ENCODE peak calls at places on chromosomes 3 and 15, in six cellular contexts. S is retinal pigment epithelial cell, U is ovary, A is heart left ventricle, H is mesenchymal stem cell, V is astrocyte of the spinal cord. W is an unnamed sample.

GRCh38 chr3:4809970-4810369 is 169.3 kb upstream of the BHLHE40 start:
- DNase-seq in H (no peak), A (no peak), S (no peak), V (no peak), U (no peak), W (no peak)

GRCh38 chr3:46280105-46280797 is 38.0 kb downstream of the CCR3 start:
- DNase-seq in S (peak; percentile 48), V (peak; percentile 28), H (peak; percentile 9), U (no peak), A (no peak), W (no peak)

GRCh38 chr3:127741690-127742089 is 68.9 kb downstream of the ABTB1 start:
- DNase-seq in S (no peak), V (no peak), A (no peak), H (no peak), U (no peak), W (no peak)

GRCh38 chr3:107992976-107993684 is 97.7 kb downstream of the CD47 start:
- DNase-seq in S (no peak), A (no peak), U (no peak), V (no peak), H (peak; percentile 58), W (no peak)

GRCh38 chr3:49844464-49845183 is 11.7 kb downstream of the TRAIP start:
- DNase-seq in V (no peak), U (no peak), S (no peak), H (no peak), A (no peak), W (no peak)

GRCh38 chr3:13158441-13158840 is 85.2 kb upstream of the IQSEC1 start:
- DNase-seq in V (no peak), H (no peak), S (no peak), A (no peak), U (no peak), W (no peak)

GRCh38 chr3:102225407-102226132 is 209.2 kb upstream of the ZPLD1 start:
- DNase-seq in V (peak; percentile 82), S (no peak), U (no peak), A (no peak), H (peak; percentile 77), W (no peak)

GRCh38 chr3:38375488-38376097 is 29.0 kb downstream of the XYLB start:
- DNase-seq in U (no peak), S (no peak), H (no peak), A (no peak), V (no peak), W (no peak)

GRCh38 chr3:126512916-126513650 is 4.5 kb downstream of the UROC1 start:
- DNase-seq in H (no peak), A (no peak), S (no peak), V (no peak), U (no peak), W (peak; percentile 28)

GRCh38 chr3:140359198-140359995 is 318.5 kb upstream of the TRIM42 start:
- DNase-seq in V (no peak), S (no peak), U (no peak), H (no peak), A (no peak), W (no peak)

GRCh38 chr15:31153531-31153930 is 52.0 kb upstream of the TRPM1 start:
- DNase-seq in H (no peak), U (no peak), A (no peak), V (no peak), S (no peak), W (no peak)

GRCh38 chr15:31157644-31158069 is 56.1 kb upstream of the TRPM1 start:
- DNase-seq in V (no peak), A (no peak), S (no peak), H (no peak), U (no peak), W (no peak)

GRCh38 chr15:31156226-31156625 is 54.7 kb upstream of the TRPM1 start:
- DNase-seq in H (no peak), U (no peak), S (no peak), V (no peak), A (no peak), W (no peak)

GRCh38 chr15:31156808-31157207 is 55.3 kb upstream of the TRPM1 start:
- DNase-seq in A (no peak), S (no peak), U (no peak), V (no peak), H (no peak), W (no peak)

DNA sequence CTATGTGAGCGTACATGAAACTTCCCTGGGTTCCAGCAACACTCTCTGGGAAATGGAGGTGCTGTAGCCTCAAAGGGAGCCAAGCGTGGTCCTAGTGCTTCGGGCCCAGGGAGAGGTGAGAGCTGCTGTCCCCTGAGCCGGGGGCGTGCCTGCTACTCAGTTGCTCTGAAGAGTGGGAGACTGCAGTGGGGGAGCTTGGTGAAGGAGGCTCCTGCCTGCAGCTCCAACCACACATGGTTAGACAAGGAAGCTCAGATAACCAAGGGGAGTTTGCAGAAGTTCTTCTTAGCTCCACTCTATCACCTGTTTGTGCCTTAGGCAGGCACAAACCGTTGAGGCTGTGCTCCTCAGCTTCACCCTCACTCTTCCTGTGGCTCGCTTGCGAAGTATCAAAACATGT is 53.6 kb upstream of the TRPM1 start:
- DNase-seq in H (no peak), A (no peak), U (no peak), S (no peak), V (no peak), W (no peak)
- H3K4me3 ChIP-seq in H (no peak overlapping the region), A (no peak overlapping the region), U (no peak overlapping the region), S (no peak overlapping the region), V (no peak overlapping the region), W (no peak overlapping the region)

GRCh38 chr3:86771741-86772512 is 219.0 kb downstream of the VGLL3 start:
- DNase-seq in V (no peak), S (no peak), A (no peak), U (no peak), H (no peak), W (no peak)

GRCh38 chr3:86766331-86766730 is 224.6 kb downstream of the VGLL3 start:
- DNase-seq in H (no peak), A (no peak), V (no peak), S (no peak), U (no peak), W (no peak)
- H3K4me3 ChIP-seq in H (no peak overlapping the region), A (no peak overlapping the region), V (no peak overlapping the region), S (no peak overlapping the region), U (no peak overlapping the region), W (no peak overlapping the region)

GRCh38 chr15:101172421-101173097 is 79.3 kb downstream of the CHSY1 start:
- DNase-seq in S (peak; percentile 18), V (no peak), A (no peak), H (no peak), U (no peak), W (no peak)
- H3K4me3 ChIP-seq in S (no peak overlapping the region), V (no peak overlapping the region), A (no peak overlapping the region), H (no peak overlapping the region), U (no peak overlapping the region), W (no peak overlapping the region)

DNA sequence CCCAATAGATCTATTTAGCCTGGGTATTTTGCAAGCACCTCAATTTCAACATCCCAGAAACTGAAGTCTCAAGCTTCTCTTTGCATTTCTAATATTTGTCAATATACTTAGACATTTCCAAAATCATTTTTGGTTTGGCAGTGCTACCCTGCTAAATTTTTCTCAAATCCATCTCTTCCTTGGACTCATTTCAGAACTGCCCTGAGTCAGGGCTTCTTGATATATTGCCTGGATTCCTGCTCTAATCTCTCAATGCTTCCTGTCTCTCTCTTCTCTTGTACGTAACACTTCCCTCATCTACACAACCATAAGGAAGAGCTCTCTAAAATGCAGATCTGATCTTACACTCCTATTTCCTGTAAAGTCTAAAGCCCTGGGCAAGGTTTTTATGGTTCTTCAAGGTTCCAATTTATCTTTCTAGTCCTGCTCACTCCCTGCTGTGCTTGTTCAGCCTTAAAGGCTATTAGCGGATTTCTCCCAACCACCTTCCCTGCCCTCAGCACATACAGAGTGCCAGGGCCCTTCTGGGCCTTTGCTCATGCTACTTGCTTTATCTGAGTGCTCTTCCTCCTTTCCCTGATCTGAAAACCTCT is 53.0 kb upstream of the MME start:
- DNase-seq in U (no peak), V (peak; percentile 55), S (no peak), A (no peak), H (peak; percentile 63), W (no peak)
- H3K4me3 ChIP-seq in U (no peak overlapping the region), V (no peak overlapping the region), S (no peak overlapping the region), A (no peak overlapping the region), H (no peak overlapping the region), W (no peak overlapping the region)

GRCh38 chr3:41095702-41096101 is 103.6 kb upstream of the CTNNB1 start:
- DNase-seq in U (no peak), V (no peak), H (no peak), S (no peak), A (no peak), W (no peak)
- H3K4me3 ChIP-seq in U (no peak overlapping the region), V (no peak overlapping the region), H (no peak overlapping the region), S (no peak overlapping the region), A (no peak overlapping the region), W (no peak overlapping the region)

GRCh38 chr3:71245052-71245488 is 338.5 kb downstream of the FOXP1 start:
- DNase-seq in S (no peak), V (peak; percentile 75), U (peak; percentile 48), A (no peak), H (peak; percentile 84), W (no peak)

GRCh38 chr3:71245971-71246860 is 337.3 kb downstream of the FOXP1 start:
- DNase-seq in U (peak; percentile 38), A (no peak), H (no peak), S (no peak), V (no peak), W (no peak)

GRCh38 chr3:71243230-71243629 is 340.3 kb downstream of the FOXP1 start:
- DNase-seq in H (no peak), U (no peak), A (no peak), V (no peak), S (no peak), W (no peak)

GRCh38 chr3:71241981-71242552 is 341.5 kb downstream of the FOXP1 start:
- DNase-seq in V (no peak), S (no peak), U (no peak), A (no peak), H (no peak), W (no peak)

DNA sequence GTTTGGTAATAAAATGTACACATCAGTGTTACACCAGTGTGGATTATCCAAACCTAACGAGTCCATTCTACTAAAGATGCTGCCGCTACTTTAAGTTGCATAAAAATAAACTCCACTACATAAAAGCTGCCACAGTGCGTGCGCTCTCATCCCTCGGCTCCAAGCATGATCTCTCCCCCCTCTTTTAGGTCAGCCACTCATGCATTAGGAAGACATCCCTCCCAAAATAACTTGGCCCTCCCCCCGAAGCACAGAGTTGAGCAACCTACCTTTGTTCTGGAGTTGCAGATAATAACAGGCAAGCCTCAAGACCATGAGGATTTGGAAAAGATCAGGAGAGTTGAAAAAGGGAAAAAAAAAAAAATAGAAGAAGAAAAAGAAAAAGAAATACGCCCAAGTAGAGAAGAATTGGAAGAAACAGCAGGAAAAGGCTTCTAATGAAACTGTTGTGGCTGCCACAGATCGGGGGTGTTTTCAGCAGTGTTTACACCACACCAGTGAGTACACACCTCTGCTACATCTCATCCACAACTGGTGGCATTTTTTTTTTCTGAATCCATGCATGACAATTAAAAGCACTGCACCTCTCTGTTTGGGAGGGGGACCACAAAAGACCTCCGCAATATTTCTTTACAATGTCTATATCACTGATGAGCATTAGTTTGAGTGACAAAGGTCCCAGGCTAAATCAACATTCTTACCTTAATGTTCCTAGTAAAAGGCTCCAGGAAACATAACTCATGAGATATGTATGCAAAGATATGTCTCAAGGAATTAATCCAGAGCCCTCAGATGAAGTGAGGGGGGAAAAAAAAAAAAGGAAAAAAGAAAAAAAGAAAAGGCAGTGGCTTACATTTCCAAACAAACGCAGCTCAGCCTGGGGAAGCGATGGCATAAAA is 339.1 kb downstream of the FOXP1 start:
- DNase-seq in A (peak; percentile 28), S (no peak), H (peak; percentile 61), U (peak; percentile 47), V (peak; percentile 33), W (no peak)
- H3K4me3 ChIP-seq in A (peak overlapping the region; percentile 17), S (no peak overlapping the region), H (peak overlapping the region; percentile 70), U (peak overlapping the region; percentile 31), V (peak overlapping the region; percentile 9), W (peak overlapping the region; percentile 19)